ENCODE peak calls at places on chromosomes 1 and 21, in eight cellular contexts. N is MM.1S, K is lower leg skin, C is HFFc6, L is astrocyte of the spinal cord, M is DND-41, Q is glutamatergic neuron, P is natural killer cell. W is an unnamed sample.

GRCh38 chr1:43253173-43253572 is 16.6 kb upstream of the TMEM125 start:
- DNase-seq in L (no peak), N (no peak), P (no peak), M (no peak), Q (no peak), C (no peak), K (no peak), W (no peak)

GRCh38 chr1:15734296-15734695 is 1.8 kb upstream of the SLC25A34 start:
- DNase-seq in C (no peak), N (no peak), L (no peak), M (no peak), Q (no peak), K (no peak), P (no peak), W (no peak)

GRCh38 chr1:191662746-191663145 is 495.5 kb upstream of the RGS18 start:
- DNase-seq in C (no peak), L (no peak), P (no peak), K (no peak), M (no peak), Q (no peak), N (no peak), W (no peak)

GRCh38 chr1:66624412-66625060 is 90.6 kb downstream of the SGIP1 start:
- DNase-seq in P (no peak), N (no peak), Q (no peak), L (peak), M (no peak), K (no peak), C (peak), W (no peak)

GRCh38 chr1:19811206-19811851 is 3.8 kb downstream of the RNF186 start:
- DNase-seq in Q (peak), M (peak), N (peak), K (no peak), L (peak), P (peak), C (peak), W (no peak)

GRCh38 chr1:6073480-6074053 is 27.9 kb downstream of the KCNAB2 start:
- DNase-seq in C (no peak), Q (no peak), P (no peak), K (no peak), L (no peak), M (no peak), N (no peak), W (no peak)

GRCh38 chr1:87367549-87367948 is 38.9 kb downstream of the LMO4 start:
- DNase-seq in Q (no peak), L (no peak), C (no peak), M (no peak), N (no peak), K (no peak), P (no peak), W (no peak)

GRCh38 chr1:97192872-97193572 is 471.4 kb downstream of the PTBP2 start:
- DNase-seq in L (peak), Q (no peak), P (no peak), M (no peak), K (no peak), C (peak), N (no peak), W (no peak)

GRCh38 chr1:202796670-202797069 is 11.6 kb downstream of the KDM5B start:
- DNase-seq in M (no peak), C (no peak), P (no peak), L (no peak), Q (no peak), N (no peak), K (no peak), W (no peak)

GRCh38 chr1:109824349-109825115 is 60.8 kb upstream of the EPS8L3 start:
- DNase-seq in Q (no peak), K (no peak), P (no peak), M (no peak), N (no peak), C (no peak), L (no peak), W (peak)

GRCh38 chr1:243758647-243759046 is 91.4 kb downstream of the AKT3 start:
- DNase-seq in P (no peak), Q (no peak), C (no peak), M (no peak), K (no peak), N (no peak), L (no peak), W (no peak)

GRCh38 chr1:20248954-20249612 is 41.6 kb upstream of the VWA5B1 start:
- DNase-seq in L (no peak), N (peak), C (no peak), M (peak), K (no peak), P (no peak), Q (no peak), W (no peak)

GRCh38 chr1:16625497-16626408 is 12.4 kb upstream of the NBPF1 start:
- DNase-seq in N (no peak), C (no peak), L (no peak), Q (no peak), K (no peak), M (no peak), P (no peak), W (peak)

GRCh38 chr1:241600496-241600901 is 39.7 kb downstream of the CHML start:
- DNase-seq in K (no peak), P (no peak), Q (no peak), L (peak), N (no peak), M (no peak), C (peak), W (no peak)

GRCh38 chr1:48807599-48808260 is 31.0 kb upstream of the BEND5 start:
- DNase-seq in P (no peak), N (no peak), M (no peak), C (no peak), L (no peak), Q (no peak), K (no peak), W (no peak)

GRCh38 chr1:19351858-19352257 is 39.7 kb downstream of the SLC66A1 start:
- DNase-seq in K (no peak), N (no peak), P (no peak), C (no peak), L (no peak), Q (no peak), M (no peak), W (no peak)

GRCh38 chr1:62361426-62361825 is 42.2 kb upstream of the KANK4 start:
- DNase-seq in N (no peak), K (no peak), M (no peak), C (no peak), L (no peak), P (no peak), Q (no peak), W (no peak)

GRCh38 chr1:226506921-226507320 is 41.6 kb upstream of the STUM start:
- DNase-seq in N (no peak), C (no peak), M (no peak), K (no peak), Q (no peak), L (no peak), P (no peak), W (peak)

GRCh38 chr1:214026985-214027384 is 39.2 kb downstream of the PROX1 start:
- DNase-seq in C (no peak), Q (no peak), N (no peak), L (no peak), M (no peak), P (no peak), K (no peak), W (no peak)

GRCh38 chr1:30329263-30329753 is 394.1 kb downstream of the MATN1 start:
- DNase-seq in L (no peak), K (no peak), P (no peak), Q (no peak), M (no peak), C (no peak), N (no peak), W (no peak)

GRCh38 chr21:36602735-36603134 is 96.2 kb upstream of the SIM2 start:
- DNase-seq in K (no peak), C (no peak), P (no peak), Q (no peak), N (no peak), M (no peak), L (no peak), W (no peak)

GRCh38 chr1:43995984-43996732 is 4.8 kb downstream of the CCDC24 start:
- DNase-seq in C (no peak), M (no peak), Q (no peak), P (no peak), K (no peak), N (no peak), L (no peak), W (no peak)

GRCh38 chr21:34582506-34583150 is 32.3 kb downstream of the RCAN1 start:
- DNase-seq in L (peak), Q (no peak), C (peak), M (no peak), N (peak), K (no peak), P (no peak), W (no peak)

GRCh38 chr1:32393136-32393535 is 1.1 kb downstream of the BSDC1 start:
- DNase-seq in C (peak), Q (no peak), L (no peak), P (no peak), K (no peak), M (no peak), N (no peak), W (no peak)

GRCh38 chr1:200673952-200674823 is 4.5 kb upstream of the DDX59 start:
- DNase-seq in K (no peak), P (no peak), N (no peak), Q (no peak), L (no peak), C (no peak), M (no peak), W (no peak)

GRCh38 chr1:79006564-79006963 is at the start of gene ADGRL4:
- DNase-seq in M (no peak), K (no peak), N (no peak), C (peak), Q (peak), P (no peak), L (peak), W (no peak)

GRCh38 chr1:35777109-35777508 is 7.3 kb upstream of the CLSPN start:
- DNase-seq in Q (no peak), K (no peak), L (no peak), C (no peak), P (no peak), N (no peak), M (no peak), W (no peak)

GRCh38 chr1:200415693-200416593 is 6.1 kb upstream of the ZNF281 start:
- DNase-seq in N (peak), Q (no peak), P (no peak), M (no peak), C (peak), K (peak), L (peak), W (no peak)

GRCh38 chr1:18103788-18104421 is 3.7 kb upstream of the IGSF21 start:
- DNase-seq in C (no peak), Q (no peak), N (no peak), L (no peak), K (no peak), P (no peak), M (no peak), W (no peak)

GRCh38 chr1:15282810-15283474 is 35.9 kb downstream of the FHAD1 start:
- DNase-seq in C (no peak), Q (no peak), N (no peak), L (no peak), P (no peak), K (no peak), M (no peak), W (no peak)

GRCh38 chr1:227161470-227161869 is 156.8 kb downstream of the CDC42BPA start:
- DNase-seq in C (no peak), P (no peak), L (no peak), N (no peak), M (no peak), K (no peak), Q (no peak), W (no peak)

GRCh38 chr1:45304311-45305081 is 22.2 kb upstream of the HPDL start:
- DNase-seq in K (peak), L (no peak), Q (no peak), N (no peak), M (peak), C (no peak), P (no peak), W (no peak)

GRCh38 chr1:86067626-86068025 is 88.9 kb downstream of the COL24A1 start:
- DNase-seq in N (no peak), C (no peak), P (no peak), M (no peak), L (peak), K (no peak), Q (no peak), W (no peak)

GRCh38 chr1:93578911-93579825 is 102.5 kb downstream of the BCAR3 start:
- DNase-seq in K (no peak), C (no peak), P (no peak), N (no peak), M (no peak), L (no peak), Q (no peak), W (no peak)

GRCh38 chr1:99648107-99648506 is 2.2 kb downstream of the PALMD start:
- DNase-seq in C (no peak), L (no peak), K (peak), P (no peak), Q (no peak), M (no peak), N (no peak), W (no peak)
- TF ChIP-seq CTCF in C (peak), L (peak), K (no peak), P (no peak), Q (peak), M (peak), N (no peak), W (peak)

GRCh38 chr1:50419192-50419906 is 3.9 kb downstream of the DMRTA2 start:
- DNase-seq in K (no peak), C (no peak), P (no peak), M (no peak), L (no peak), N (no peak), Q (peak), W (peak)
- TF ChIP-seq CTCF in K (no peak), C (peak), P (no peak), M (no peak), L (peak), N (no peak), Q (peak), W (peak)

GRCh38 chr21:40143822-40144525 is 276.7 kb downstream of the PCP4 start:
- DNase-seq in Q (peak), M (peak), N (peak), K (no peak), C (peak), P (no peak), L (peak), W (no peak)
- TF ChIP-seq CTCF in Q (peak), M (peak), N (peak), K (no peak), C (peak), P (peak), L (peak), W (peak)

GRCh38 chr1:152014943-152015342 is 21.3 kb upstream of the S100A10 start:
- DNase-seq in Q (no peak), K (no peak), P (no peak), M (no peak), L (no peak), N (no peak), C (no peak), W (no peak)

GRCh38 chr1:152022521-152022920 is 14.3 kb downstream of the S100A11 start:
- DNase-seq in C (no peak), N (no peak), L (no peak), Q (no peak), K (no peak), P (no peak), M (no peak), W (no peak)

GRCh38 chr1:152015766-152016165 is 21.0 kb downstream of the S100A11 start:
- DNase-seq in Q (no peak), N (no peak), C (no peak), M (no peak), L (no peak), K (no peak), P (no peak), W (no peak)

GRCh38 chr1:152021557-152021956 is 15.2 kb downstream of the S100A11 start:
- DNase-seq in P (no peak), C (no peak), L (no peak), N (no peak), M (no peak), Q (no peak), K (no peak), W (no peak)

GRCh38 chr1:152018537-152018936 is 18.3 kb downstream of the S100A11 start:
- DNase-seq in K (no peak), N (no peak), P (no peak), C (peak), M (no peak), L (no peak), Q (peak), W (no peak)
- TF ChIP-seq CTCF in K (no peak), N (peak), P (no peak), C (peak), M (no peak), L (peak), Q (peak), W (peak)

DNA sequence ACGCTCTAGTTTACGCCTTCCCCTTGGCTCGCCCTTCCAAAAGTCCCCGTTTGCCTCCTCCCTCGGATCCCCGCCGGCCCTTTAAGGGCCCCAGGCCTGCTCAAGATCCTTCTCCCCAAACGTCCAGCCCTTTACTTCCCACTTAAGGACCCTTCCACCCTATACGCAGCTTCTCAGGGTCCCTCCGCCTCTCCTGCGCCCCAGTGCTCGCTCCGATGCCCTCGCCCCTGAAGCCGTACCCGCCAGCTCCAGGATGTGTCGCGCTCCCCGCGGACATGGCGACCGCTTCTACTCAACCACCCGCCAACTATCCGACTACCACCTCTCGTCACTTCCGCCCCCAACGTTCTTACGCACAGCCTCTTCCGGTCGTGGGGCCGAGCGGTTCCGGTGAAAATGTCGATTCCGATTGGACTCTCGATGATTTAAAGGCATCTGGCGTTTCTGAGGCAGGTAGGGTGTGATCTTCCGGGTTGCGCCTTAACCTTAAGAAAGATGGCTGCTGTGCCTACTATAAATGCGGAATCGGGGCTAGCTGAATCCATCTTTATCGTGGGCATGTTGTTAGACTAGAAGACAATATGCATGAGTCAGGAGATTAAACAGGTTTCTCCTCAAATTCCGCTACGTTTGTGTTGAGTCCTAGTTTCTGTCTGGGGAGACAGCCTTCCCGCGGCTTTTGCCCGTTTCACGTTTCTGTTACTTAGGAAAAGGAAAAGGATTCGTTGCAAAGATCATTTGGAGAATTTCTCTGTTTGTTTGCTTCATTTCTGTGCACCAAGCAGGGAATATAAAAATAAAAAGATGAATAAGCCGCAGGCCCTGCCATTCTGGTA is at the start of gene KHDC4:
- DNase-seq in Q (peak), L (peak), M (peak), K (peak), N (peak), C (peak), P (peak), W (peak)
- TF ChIP-seq CTCF in Q (no peak), L (no peak), M (peak), K (no peak), N (peak), C (no peak), P (peak), W (peak)